ENCODE peak calls at places on chromosomes 1 and 21, in six cellular contexts. S is thoracic aorta, Q is stomach, Y is pancreas, K is left ventricle myocardium inferior, E is vagina. V is an unnamed sample.

GRCh38 chr1:170261669-170262068 is 115.9 kb downstream of the NTMT2 start:
- DNase-seq in S (no peak), Q (no peak), Y (no peak), K (no peak), E (no peak), V (no peak)

GRCh38 chr1:8583031-8583430 is 234.4 kb downstream of the RERE start:
- DNase-seq in S (no peak), Q (no peak), Y (no peak), K (no peak), E (no peak), V (no peak)

GRCh38 chr1:153532769-153533599 is 2.8 kb downstream of the S100A6 start:
- DNase-seq in S (peak; percentile 60), Q (peak; percentile 88), Y (peak; percentile 75), K (peak; percentile 84), E (peak; percentile 96), V (peak; percentile 93)

GRCh38 chr1:43529206-43529731 is 1.4 kb upstream of the PTPRF start:
- DNase-seq in S (peak; percentile 54), Q (peak; percentile 90), Y (peak; percentile 88), K (peak; percentile 74), E (no peak), V (peak; percentile 90)

GRCh38 chr1:43293896-43294760 is 6.7 kb upstream of the TIE1 start:
- DNase-seq in S (no peak), Q (no peak), Y (no peak), K (no peak), E (no peak), V (peak; percentile 58)

GRCh38 chr21:45528028-45528705 is 14.1 kb downstream of the SLC19A1 start:
- DNase-seq in S (no peak), Q (peak; percentile 40), Y (peak; percentile 3), K (peak; percentile 9), E (no peak), V (peak; percentile 75)

GRCh38 chr1:55071477-55071876 is 32.1 kb downstream of the PCSK9 start:
- DNase-seq in S (no peak), Q (no peak), Y (no peak), K (no peak), E (no peak), V (no peak)

GRCh38 chr1:3433596-3434320 is 20.7 kb upstream of the ARHGEF16 start:
- DNase-seq in S (no peak), Q (no peak), Y (peak; percentile 16), K (no peak), E (no peak), V (no peak)

GRCh38 chr1:25579947-25580309 is 36.5 kb downstream of the LDLRAP1 start:
- DNase-seq in S (no peak), Q (no peak), Y (no peak), K (no peak), E (no peak), V (no peak)

GRCh38 chr21:42598159-42598735 is 55.2 kb upstream of the PDE9A start:
- DNase-seq in S (no peak), Q (no peak), Y (no peak), K (no peak), E (no peak), V (no peak)

GRCh38 chr1:183567584-183567983 is 22.7 kb downstream of the NCF2 start:
- DNase-seq in S (no peak), Q (peak; percentile 59), Y (peak; percentile 37), K (peak; percentile 62), E (no peak), V (peak; percentile 50)

GRCh38 chr1:115457295-115457694 is 119.2 kb upstream of the NGF start:
- DNase-seq in S (no peak), Q (peak; percentile 29), Y (no peak), K (no peak), E (no peak), V (peak; percentile 77)

GRCh38 chr1:222288056-222288455 is 259.8 kb downstream of the HHIPL2 start:
- DNase-seq in S (no peak), Q (no peak), Y (no peak), K (no peak), E (no peak), V (no peak)

GRCh38 chr1:98702976-98703375 is 41.5 kb downstream of the SNX7 start:
- DNase-seq in S (no peak), Q (no peak), Y (no peak), K (no peak), E (no peak), V (no peak)

GRCh38 chr1:205191127-205191577 is 20.4 kb downstream of the DSTYK start:
- DNase-seq in S (no peak), Q (no peak), Y (no peak), K (no peak), E (no peak), V (no peak)

GRCh38 chr1:111961773-111962565 is 27.5 kb downstream of the KCND3 start:
- DNase-seq in S (no peak), Q (no peak), Y (no peak), K (peak; percentile 45), E (no peak), V (no peak)

GRCh38 chr1:216812966-216813365 is 89.7 kb upstream of the ESRRG start:
- DNase-seq in S (no peak), Q (no peak), Y (no peak), K (no peak), E (no peak), V (no peak)

GRCh38 chr1:35688161-35688560 is 30.5 kb downstream of the C1orf216 start:
- DNase-seq in S (no peak), Q (no peak), Y (no peak), K (no peak), E (no peak), V (no peak)

GRCh38 chr1:229349463-229350385 is 6.9 kb upstream of the CCSAP start:
- DNase-seq in S (no peak), Q (no peak), Y (no peak), K (no peak), E (no peak), V (no peak)

GRCh38 chr1:184691719-184692324 is 62.8 kb downstream of the EDEM3 start:
- DNase-seq in S (no peak), Q (no peak), Y (no peak), K (no peak), E (no peak), V (no peak)

GRCh38 chr21:42513985-42514882 is 582 bp downstream of the SLC37A1 start:
- DNase-seq in S (no peak), Q (peak; percentile 76), Y (peak; percentile 69), K (peak; percentile 58), E (peak; percentile 87), V (peak; percentile 70)

GRCh38 chr1:202745313-202745888 is 35.1 kb upstream of the SYT2 start:
- DNase-seq in S (no peak), Q (no peak), Y (no peak), K (no peak), E (no peak), V (no peak)

GRCh38 chr1:178818416-178818815 is 52.5 kb downstream of the ANGPTL1 start:
- DNase-seq in S (no peak), Q (no peak), Y (no peak), K (no peak), E (no peak), V (no peak)

GRCh38 chr1:108643492-108644333 is 17.2 kb downstream of the HENMT1 start:
- DNase-seq in S (no peak), Q (peak; percentile 50), Y (no peak), K (no peak), E (no peak), V (peak; percentile 60)

GRCh38 chr1:16212251-16212961 is at the start of gene ARHGEF19:
- DNase-seq in S (no peak), Q (peak; percentile 80), Y (peak; percentile 84), K (no peak), E (no peak), V (peak; percentile 97)

GRCh38 chr1:17365271-17365670 is 6.7 kb upstream of the PADI6 start:
- DNase-seq in S (no peak), Q (no peak), Y (no peak), K (no peak), E (no peak), V (no peak)

DNA sequence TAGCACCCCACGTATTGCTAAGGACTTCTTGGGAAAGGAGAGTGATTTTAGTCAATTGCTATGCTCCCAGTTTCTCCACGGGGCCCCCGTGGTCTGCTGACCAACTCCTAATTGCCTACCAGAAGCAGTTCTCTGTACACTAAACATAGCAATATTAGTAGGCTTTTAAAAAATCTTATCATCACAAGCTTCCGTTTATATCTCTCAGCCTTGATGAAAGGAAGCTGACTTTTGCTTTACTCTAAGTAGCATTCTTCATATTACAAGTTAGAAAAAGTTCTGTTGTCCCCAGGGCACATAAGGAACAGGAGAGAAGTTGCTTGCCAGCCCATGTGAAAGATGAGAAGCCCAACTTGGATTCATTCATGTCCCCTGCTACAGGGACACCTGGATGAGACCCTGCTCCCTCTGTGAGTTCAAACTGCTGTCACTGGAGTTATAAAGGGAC is 29.3 kb downstream of the TGFB2 start:
- DNase-seq in S (no peak), Q (no peak), Y (no peak), K (no peak), E (no peak), V (no peak)
- H3K4me1 ChIP-seq in S (peaks cover 38% of the 10 kb centered on the region), Q (peaks cover 26% of the 10 kb centered on the region), Y (no peaks in the 10 kb centered on the region), K (peaks cover 46% of the 10 kb centered on the region), E (peaks cover 47% of the 10 kb centered on the region), V (peaks cover 46% of the 10 kb centered on the region)

DNA sequence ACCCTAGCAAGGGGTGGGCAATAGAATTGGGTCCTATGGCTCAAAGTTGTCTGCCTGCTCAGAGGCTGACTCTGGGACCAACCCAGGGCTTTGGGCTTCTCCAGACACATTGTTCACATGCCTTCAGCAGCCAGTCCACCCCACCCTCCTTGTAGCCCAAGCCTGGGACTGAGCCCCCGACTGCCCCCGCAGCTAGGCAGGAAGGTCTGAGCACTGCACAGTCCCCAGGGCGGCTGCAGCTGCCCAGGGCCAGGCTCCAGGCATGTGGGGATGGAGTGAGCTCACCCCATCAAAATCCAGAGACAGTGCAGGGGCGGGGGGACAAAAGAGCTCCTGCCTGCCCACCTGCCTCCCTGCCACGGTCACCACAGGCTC is 35.6 kb downstream of the HSPG2 start:
- DNase-seq in S (peak; percentile 61), Q (no peak), Y (no peak), K (peak; percentile 67), E (no peak), V (no peak)
- TF ChIP-seq CTCF in S (peak; percentile 42), Q (no peak), Y (no peak), K (peak; percentile 12), E (no peak), V (no peak)

DNA sequence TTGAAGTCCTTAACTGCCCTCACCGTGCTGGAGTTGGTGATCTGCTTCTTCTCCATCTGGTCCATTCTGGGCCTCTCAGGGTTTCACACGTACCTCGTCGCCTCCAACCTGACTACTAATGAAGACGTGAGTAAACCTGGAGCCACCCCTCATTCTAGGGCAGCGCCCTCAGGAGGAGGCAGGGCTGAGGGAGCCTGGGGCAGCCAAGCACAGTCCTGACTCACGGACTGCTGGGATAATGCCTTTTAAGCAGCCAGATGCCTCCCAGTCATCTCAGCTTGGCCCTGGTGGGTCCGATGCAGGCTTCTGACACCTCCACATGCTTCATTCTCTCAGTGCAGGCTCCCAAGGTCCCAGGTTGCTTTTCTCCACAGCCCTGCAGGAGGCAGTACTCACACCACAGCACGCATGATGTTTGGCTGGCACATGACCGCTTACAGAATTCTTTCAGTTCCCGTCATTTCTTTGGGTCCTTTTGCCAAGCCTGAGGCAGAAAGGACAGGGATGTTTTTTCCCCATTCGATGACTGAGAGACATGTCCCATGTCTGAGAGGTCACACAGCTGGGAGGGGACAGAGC is 11.8 kb upstream of the SFN start:
- DNase-seq in S (no peak), Q (no peak), Y (no peak), K (no peak), E (no peak), V (no peak)
- H3K36me3 ChIP-seq in S (peaks cover 34% of the 10 kb centered on the region), Q (peaks cover 99% of the 10 kb centered on the region), Y (peaks cover 23% of the 10 kb centered on the region), K (peaks cover 95% of the 10 kb centered on the region), E (peaks cover 60% of the 10 kb centered on the region), V (peaks cover 61% of the 10 kb centered on the region)

DNA sequence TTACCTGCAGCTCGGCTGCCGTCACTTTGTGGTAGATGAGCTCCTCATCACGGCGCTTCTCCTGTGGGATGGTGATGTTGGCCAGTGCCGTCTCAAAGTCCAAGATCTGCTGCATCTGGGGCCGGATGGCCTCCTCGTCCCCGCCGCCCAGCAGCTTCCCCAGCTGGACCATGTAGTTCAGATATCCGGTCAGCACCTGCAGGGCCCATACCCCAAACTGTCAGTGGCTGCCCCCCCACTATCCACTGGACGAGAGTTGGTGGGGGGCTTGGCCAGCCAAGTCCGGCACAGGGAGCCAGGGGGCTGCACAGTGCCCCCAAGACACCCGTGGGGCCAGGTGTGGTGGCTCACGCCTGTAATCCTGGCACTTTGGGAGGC is 34.3 kb downstream of the ECE1 start:
- DNase-seq in S (no peak), Q (no peak), Y (no peak), K (no peak), E (no peak), V (no peak)
- H3K4me1 ChIP-seq in S (peaks cover 29% of the 10 kb centered on the region), Q (peaks cover 31% of the 10 kb centered on the region), Y (peaks cover 31% of the 10 kb centered on the region), K (peaks cover 56% of the 10 kb centered on the region), E (peaks cover 79% of the 10 kb centered on the region), V (peaks cover 14% of the 10 kb centered on the region)

V was measured in thyroid gland.